ENCODE peak calls at places on chromosomes 11 and 22, in five cellular contexts. J, B, D, O and M are unnamed samples.

GRCh38 chr11:17603056-17603825 is 56.2 kb downstream of the OTOG start:
- DNase-seq in J (no peak), B (no peak), D (no peak), O (no peak), M (no peak)

GRCh38 chr22:19972652-19973550 is 31.3 kb upstream of the TXNRD2 start:
- DNase-seq in J (no peak), B (no peak), D (no peak), O (no peak), M (no peak)

GRCh38 chr22:32444068-32444467 is 20.2 kb downstream of the BPIFC start:
- DNase-seq in J (peak), B (no peak), D (peak), O (peak), M (peak)

GRCh38 chr11:2681408-2682145 is 18.2 kb downstream of the KCNQ1OT1 start:
- DNase-seq in J (no peak), B (no peak), D (no peak), O (no peak), M (no peak)

GRCh38 chr11:65855927-65856363 is 2.0 kb downstream of the CFL1 start:
- DNase-seq in J (no peak), B (no peak), D (no peak), O (no peak), M (no peak)

GRCh38 chr22:30238661-30239420 is 7.7 kb downstream of the LIF start:
- DNase-seq in J (no peak), B (no peak), D (no peak), O (peak), M (no peak)

GRCh38 chr11:74743640-74744039 is 5.0 kb upstream of the RNF169 start:
- DNase-seq in J (no peak), B (no peak), D (no peak), O (no peak), M (no peak)

GRCh38 chr11:44313701-44314489 is 4.0 kb upstream of the ALX4 start:
- DNase-seq in J (no peak), B (no peak), D (no peak), O (no peak), M (no peak)

GRCh38 chr22:27834364-27835185 is 33.0 kb upstream of the MN1 start:
- DNase-seq in J (no peak), B (no peak), D (no peak), O (no peak), M (no peak)

GRCh38 chr22:32733196-32733595 is 68.3 kb upstream of the TIMP3 start:
- DNase-seq in J (no peak), B (no peak), D (no peak), O (no peak), M (no peak)

GRCh38 chr11:117459979-117460300 is 132.3 kb downstream of the CEP164 start:
- DNase-seq in J (no peak), B (no peak), D (no peak), O (no peak), M (no peak)

GRCh38 chr11:87574193-87574592 is 536.5 kb downstream of the TMEM135 start:
- DNase-seq in J (no peak), B (no peak), D (no peak), O (no peak), M (no peak)

GRCh38 chr22:21984793-21985192 is 2.2 kb upstream of the TOP3B start:
- DNase-seq in J (peak), B (peak), D (no peak), O (peak), M (no peak)

GRCh38 chr11:35111171-35112055 is 27.6 kb upstream of the CD44 start:
- DNase-seq in J (no peak), B (peak), D (no peak), O (peak), M (no peak)

GRCh38 chr11:68262544-68262827 is 9.3 kb downstream of the C11orf24 start:
- DNase-seq in J (no peak), B (no peak), D (no peak), O (no peak), M (no peak)

GRCh38 chr22:43465291-43466015 is 53.6 kb downstream of the MPPED1 start:
- DNase-seq in J (no peak), B (no peak), D (no peak), O (no peak), M (no peak)

GRCh38 chr11:6326980-6327379 is 6.7 kb upstream of the CAVIN3 start:
- DNase-seq in J (no peak), B (no peak), D (no peak), O (no peak), M (no peak)

GRCh38 chr22:26330971-26331625 is 98.0 kb upstream of the ASPHD2 start:
- DNase-seq in J (peak), B (peak), D (peak), O (peak), M (peak)

GRCh38 chr11:131231317-131231716 is 139.1 kb upstream of the NTM start:
- DNase-seq in J (no peak), B (no peak), D (no peak), O (no peak), M (no peak)

GRCh38 chr11:112748713-112749481 is 212.3 kb upstream of the NCAM1 start:
- DNase-seq in J (no peak), B (no peak), D (no peak), O (no peak), M (no peak)

GRCh38 chr11:554824-555499 is 5.6 kb downstream of the LMNTD2 start:
- DNase-seq in J (peak), B (no peak), D (peak), O (peak), M (no peak)

GRCh38 chr11:1500466-1501420 is 14.2 kb upstream of the MOB2 start:
- DNase-seq in J (no peak), B (no peak), D (no peak), O (no peak), M (no peak)